ENCODE peak calls at places on chromosome 4, in nine cellular contexts. N is fibroblast of lung; P is CD4-positive, alpha-beta memory T cell; M is A549; T is psoas muscle; I is kidney; F is upper lobe of left lung; K is tibial artery; U is ascending aorta. Q is an unnamed sample.

GRCh38 chr4:188887905-188888304 is 748.7 kb downstream of the TRIML1 start:
- DNase-seq in N (no peak), P (no peak), M (no peak), T (no peak), I (no peak), F (no peak), K (no peak), U (no peak), Q (no peak)

GRCh38 chr4:71338846-71339593 is at the start of gene SLC4A4:
- DNase-seq in N (peak; percentile 81), P (no peak), M (peak; percentile 0), T (no peak), I (no peak), F (no peak), K (no peak), U (no peak), Q (no peak)

GRCh38 chr4:53706422-53707032 is 115.2 kb upstream of the LNX1 start:
- DNase-seq in N (peak; percentile 54), P (no peak), M (peak; percentile 46), T (no peak), I (no peak), F (no peak), K (no peak), U (no peak), Q (no peak)

GRCh38 chr4:107060388-107060787 is 24.3 kb upstream of the DKK2 start:
- DNase-seq in N (peak; percentile 45), P (no peak), M (no peak), T (no peak), I (no peak), F (no peak), K (no peak), U (no peak), Q (no peak)

GRCh38 chr4:183426507-183426906 is 17.9 kb upstream of the CDKN2AIP start:
- DNase-seq in N (no peak), P (no peak), M (no peak), T (no peak), I (no peak), F (no peak), K (no peak), U (no peak), Q (no peak)

GRCh38 chr4:54543088-54543795 is 114.5 kb upstream of the KIT start:
- DNase-seq in N (peak; percentile 85), P (no peak), M (no peak), T (no peak), I (no peak), F (no peak), K (no peak), U (no peak), Q (no peak)

GRCh38 chr4:41913509-41913908 is 21.7 kb upstream of the TMEM33 start:
- DNase-seq in N (no peak), P (no peak), M (peak; percentile 22), T (no peak), I (no peak), F (no peak), K (no peak), U (no peak), Q (no peak)

GRCh38 chr4:53841711-53842110 is 222.7 kb downstream of the CHIC2 start:
- DNase-seq in N (peak; percentile 40), P (no peak), M (no peak), T (no peak), I (no peak), F (no peak), K (no peak), U (no peak), Q (no peak)

GRCh38 chr4:40585201-40585789 is 44.4 kb downstream of the RBM47 start:
- DNase-seq in N (no peak), P (no peak), M (no peak), T (no peak), I (no peak), F (no peak), K (no peak), U (no peak), Q (no peak)

GRCh38 chr4:80074651-80075050 is 1.6 kb upstream of the ANTXR2 start:
- DNase-seq in N (no peak), P (no peak), M (no peak), T (no peak), I (no peak), F (no peak), K (no peak), U (no peak), Q (no peak)

GRCh38 chr4:47209833-47210232 is 178.5 kb downstream of the GABRB1 start:
- DNase-seq in N (peak; percentile 94), P (no peak), M (no peak), T (no peak), I (no peak), F (no peak), K (no peak), U (no peak), Q (no peak)

GRCh38 chr4:142406051-142406549 is 440.0 kb downstream of the INPP4B start:
- DNase-seq in N (peak; percentile 78), P (no peak), M (peak; percentile 40), T (no peak), I (no peak), F (no peak), K (no peak), U (no peak), Q (no peak)

GRCh38 chr4:147640331-147640730 is 23.1 kb downstream of the TMEM184C start:
- DNase-seq in N (peak; percentile 66), P (no peak), M (no peak), T (no peak), I (no peak), F (no peak), K (no peak), U (no peak), Q (no peak)

GRCh38 chr4:175330236-175330635 is 412.1 kb downstream of the ADAM29 start:
- DNase-seq in N (peak; percentile 20), P (no peak), M (no peak), T (no peak), I (no peak), F (no peak), K (no peak), U (no peak), Q (no peak)

GRCh38 chr4:76240236-76240635 is 11.3 kb upstream of the FAM47E start:
- DNase-seq in N (no peak), P (no peak), M (no peak), T (no peak), I (no peak), F (no peak), K (no peak), U (no peak), Q (no peak)

GRCh38 chr4:86685401-86685800 is 91.3 kb downstream of the PTPN13 start:
- DNase-seq in N (peak; percentile 6), P (no peak), M (peak; percentile 43), T (no peak), I (no peak), F (no peak), K (no peak), U (no peak), Q (no peak)

GRCh38 chr4:153228512-153229145 is 24.4 kb downstream of the TRIM2 start:
- DNase-seq in N (peak; percentile 50), P (no peak), M (no peak), T (no peak), I (no peak), F (no peak), K (no peak), U (no peak), Q (no peak)

GRCh38 chr4:139367421-139368090 is 65.3 kb upstream of the NDUFC1 start:
- DNase-seq in N (peak; percentile 84), P (no peak), M (no peak), T (no peak), I (no peak), F (no peak), K (no peak), U (no peak), Q (no peak)

GRCh38 chr4:38803833-38804653 is 548 bp downstream of the TLR1 start:
- DNase-seq in N (no peak), P (peak; percentile 9), M (no peak), T (no peak), I (no peak), F (no peak), K (no peak), U (no peak), Q (no peak)
- H3K9me3 ChIP-seq in N (no peaks in the 10 kb centered on the region), P (no peaks in the 10 kb centered on the region), M (peaks cover 6% of the 10 kb centered on the region), T (no peaks in the 10 kb centered on the region), I (no peaks in the 10 kb centered on the region), F (no peaks in the 10 kb centered on the region), K (no peaks in the 10 kb centered on the region), U (peaks cover 31% of the 10 kb centered on the region), Q (peaks cover 3% of the 10 kb centered on the region)

DNA sequence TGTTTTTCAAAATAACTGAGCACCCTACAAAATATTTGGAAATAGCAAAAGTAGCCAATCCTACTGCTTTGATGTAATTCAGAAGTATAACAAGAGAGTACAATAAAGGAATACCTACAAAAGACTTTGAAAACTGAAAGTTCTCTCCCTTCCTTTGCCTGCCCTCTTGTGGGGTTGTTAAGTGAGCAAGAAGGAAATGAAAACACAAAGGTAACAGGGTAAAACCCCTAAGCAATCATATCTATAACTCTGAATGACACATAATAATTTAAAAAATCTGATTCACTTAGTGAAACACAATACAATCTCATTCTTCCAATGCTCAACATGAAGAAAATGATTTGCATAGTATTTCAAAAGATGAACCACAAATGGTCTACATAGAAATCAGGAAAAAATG is 98.2 kb downstream of the FRYL start:
- DNase-seq in N (peak; percentile 33), P (peak; percentile 31), M (peak; percentile 22), T (no peak), I (no peak), F (no peak), K (no peak), U (no peak), Q (no peak)
- H3K9me3 ChIP-seq in N (no peaks in the 10 kb centered on the region), P (no peaks in the 10 kb centered on the region), M (no peaks in the 10 kb centered on the region), T (no peaks in the 10 kb centered on the region), I (no peaks in the 10 kb centered on the region), F (no peaks in the 10 kb centered on the region), K (no peaks in the 10 kb centered on the region), U (no peaks in the 10 kb centered on the region), Q (no peaks in the 10 kb centered on the region)

GRCh38 chr4:38226170-38226569 is 266.0 kb downstream of the PTTG2 start:
- DNase-seq in N (no peak), P (no peak), M (no peak), T (no peak), I (no peak), F (no peak), K (no peak), U (no peak), Q (no peak)

GRCh38 chr4:38223306-38223705 is 263.1 kb downstream of the PTTG2 start:
- DNase-seq in N (no peak), P (no peak), M (no peak), T (no peak), I (no peak), F (no peak), K (no peak), U (no peak), Q (no peak)

GRCh38 chr4:38230121-38230728 is 270.0 kb downstream of the PTTG2 start:
- DNase-seq in N (no peak), P (no peak), M (no peak), T (no peak), I (no peak), F (no peak), K (no peak), U (no peak), Q (no peak)

GRCh38 chr4:38223801-38224236 is 263.6 kb downstream of the PTTG2 start:
- DNase-seq in N (no peak), P (no peak), M (no peak), T (no peak), I (no peak), F (no peak), K (no peak), U (no peak), Q (no peak)

GRCh38 chr4:38224850-38225249 is 264.7 kb downstream of the PTTG2 start:
- DNase-seq in N (no peak), P (no peak), M (no peak), T (no peak), I (no peak), F (no peak), K (no peak), U (no peak), Q (no peak)
- H3K9me3 ChIP-seq in N (no peaks in the 10 kb centered on the region), P (no peaks in the 10 kb centered on the region), M (no peaks in the 10 kb centered on the region), T (no peaks in the 10 kb centered on the region), I (no peaks in the 10 kb centered on the region), F (no peaks in the 10 kb centered on the region), K (no peaks in the 10 kb centered on the region), U (no peaks in the 10 kb centered on the region), Q (no peaks in the 10 kb centered on the region)

GRCh38 chr4:108192056-108192455 is 23.3 kb upstream of the LEF1 start:
- DNase-seq in N (no peak), P (no peak), M (no peak), T (no peak), I (no peak), F (no peak), K (no peak), U (no peak), Q (no peak)
- H3K9me3 ChIP-seq in N (no peaks in the 10 kb centered on the region), P (no peaks in the 10 kb centered on the region), M (no peaks in the 10 kb centered on the region), T (no peaks in the 10 kb centered on the region), I (no peaks in the 10 kb centered on the region), F (no peaks in the 10 kb centered on the region), K (no peaks in the 10 kb centered on the region), U (no peaks in the 10 kb centered on the region), Q (no peaks in the 10 kb centered on the region)